ENCODE peak calls at places on chromosomes 2 and 18, in eight cellular contexts. W is stomach, C is transverse colon, B is uterus, Q is A549, J is spleen, T is adrenal gland, I is HCT116. S is an unnamed sample. For H3K9me3, the result is how much of the 10 kb centered on the place peaks cover.

GRCh38 chr18:2850816-2851215 is 4.0 kb downstream of the EMILIN2 start:
- DNase-seq in W (no peak), C (no peak), B (no peak), Q (no peak), J (no peak), T (no peak), I (no peak), S (no peak)

GRCh38 chr2:237865623-237866041 is 6.2 kb downstream of the RAMP1 start:
- DNase-seq in W (no peak), C (no peak), B (no peak), Q (no peak), J (peak), T (no peak), I (no peak), S (no peak)

GRCh38 chr18:44911773-44912172 is 231.1 kb downstream of the SETBP1 start:
- DNase-seq in W (no peak), C (no peak), B (no peak), Q (no peak), J (no peak), T (no peak), I (no peak), S (no peak)

GRCh38 chr2:239159476-239159911 is 241.3 kb downstream of the HDAC4 start:
- DNase-seq in W (peak), C (peak), B (no peak), Q (no peak), J (peak), T (no peak), I (no peak), S (no peak)

GRCh38 chr2:133566967-133567645 is 1.2 kb downstream of the NCKAP5 start:
- DNase-seq in W (peak), C (peak), B (peak), Q (peak), J (no peak), T (peak), I (no peak), S (no peak)

GRCh38 chr18:58635891-58636290 is 7.0 kb upstream of the ALPK2 start:
- DNase-seq in W (no peak), C (no peak), B (no peak), Q (peak), J (no peak), T (no peak), I (peak), S (no peak)

GRCh38 chr2:182763311-182763912 is 47.4 kb downstream of the DNAJC10 start:
- DNase-seq in W (no peak), C (no peak), B (no peak), Q (peak), J (no peak), T (peak), I (peak), S (no peak)

GRCh38 chr2:210169871-210170441 is 1.3 kb downstream of the KANSL1L start:
- DNase-seq in W (no peak), C (no peak), B (no peak), Q (peak), J (no peak), T (peak), I (no peak), S (no peak)

GRCh38 chr18:64803471-64803870 is 654.6 kb upstream of the LINC00305 start:
- DNase-seq in W (no peak), C (no peak), B (no peak), Q (no peak), J (no peak), T (no peak), I (no peak), S (no peak)

GRCh38 chr2:221562226-221562625 is 9.9 kb downstream of the EPHA4 start:
- DNase-seq in W (no peak), C (no peak), B (no peak), Q (no peak), J (no peak), T (no peak), I (no peak), S (no peak)

GRCh38 chr2:25103287-25103871 is 61.5 kb downstream of the EFR3B start:
- DNase-seq in W (no peak), C (no peak), B (peak), Q (peak), J (no peak), T (peak), I (no peak), S (no peak)

GRCh38 chr2:85538507-85539360 is at the start of gene MAT2A:
- DNase-seq in W (peak), C (peak), B (peak), Q (peak), J (peak), T (peak), I (peak), S (peak)

GRCh38 chr18:9130806-9131205 is 5.8 kb upstream of the ANKRD12 start:
- DNase-seq in W (no peak), C (no peak), B (no peak), Q (no peak), J (no peak), T (no peak), I (no peak), S (no peak)

GRCh38 chr18:31624892-31625640 is 33.4 kb downstream of the TTR start:
- DNase-seq in W (no peak), C (peak), B (no peak), Q (no peak), J (no peak), T (no peak), I (no peak), S (no peak)

GRCh38 chr2:40130251-40130994 is 321.5 kb downstream of the SLC8A1 start:
- DNase-seq in W (peak), C (no peak), B (no peak), Q (no peak), J (no peak), T (no peak), I (no peak), S (no peak)

GRCh38 chr18:76979906-76980305 is 152.7 kb downstream of the MBP start:
- DNase-seq in W (no peak), C (no peak), B (no peak), Q (no peak), J (no peak), T (no peak), I (no peak), S (no peak)

GRCh38 chr2:67856866-67857265 is 205.9 kb downstream of the C1D start:
- DNase-seq in W (no peak), C (no peak), B (no peak), Q (no peak), J (no peak), T (no peak), I (no peak), S (no peak)

GRCh38 chr2:131033786-131034121 is 59.5 kb downstream of the FAM168B start:
- DNase-seq in W (peak), C (no peak), B (no peak), Q (no peak), J (no peak), T (no peak), I (no peak), S (no peak)

GRCh38 chr2:96267159-96267971 is 1.3 kb downstream of the CIAO1 start:
- DNase-seq in W (peak), C (peak), B (no peak), Q (peak), J (peak), T (no peak), I (peak), S (no peak)

GRCh38 chr18:42568773-42569172 is 546.7 kb downstream of the RIT2 start:
- DNase-seq in W (no peak), C (no peak), B (no peak), Q (no peak), J (no peak), T (no peak), I (no peak), S (no peak)

GRCh38 chr2:239519921-239520585 is 119.2 kb upstream of the HDAC4 start:
- DNase-seq in W (no peak), C (no peak), B (no peak), Q (no peak), J (peak), T (no peak), I (no peak), S (no peak)

GRCh38 chr18:74990563-74991081 is 218.3 kb downstream of the PTGR3 start:
- DNase-seq in W (no peak), C (no peak), B (no peak), Q (no peak), J (no peak), T (no peak), I (no peak), S (peak)

GRCh38 chr2:119853777-119854399 is 94.2 kb downstream of the PTPN4 start:
- DNase-seq in W (no peak), C (no peak), B (no peak), Q (no peak), J (no peak), T (no peak), I (no peak), S (no peak)

GRCh38 chr2:119852214-119852613 is 92.5 kb downstream of the PTPN4 start:
- DNase-seq in W (no peak), C (no peak), B (no peak), Q (no peak), J (no peak), T (no peak), I (no peak), S (no peak)

GRCh38 chr2:119846021-119846420 is 86.3 kb downstream of the PTPN4 start:
- DNase-seq in W (no peak), C (no peak), B (no peak), Q (no peak), J (no peak), T (no peak), I (no peak), S (no peak)

GRCh38 chr2:119849838-119850565 is 90.3 kb downstream of the PTPN4 start:
- DNase-seq in W (no peak), C (no peak), B (no peak), Q (no peak), J (no peak), T (no peak), I (no peak), S (no peak)
- H3K9me3 ChIP-seq in W (under half), C (under half), B (under half), Q (under half), J (under half), T (under half), I (under half), S (under half)

GRCh38 chr18:48197819-48198218 is 211.4 kb downstream of the ZBTB7C start:
- DNase-seq in W (no peak), C (no peak), B (no peak), Q (no peak), J (no peak), T (no peak), I (no peak), S (no peak)
- H3K27ac ChIP-seq in W (no peak), C (no peak), B (no peak), Q (no peak), J (no peak), T (no peak), I (no peak), S (no peak)

GRCh38 chr2:216113572-216113971 is 4.4 kb downstream of the XRCC5 start:
- DNase-seq in W (no peak), C (no peak), B (no peak), Q (no peak), J (no peak), T (no peak), I (no peak), S (no peak)

GRCh38 chr2:216112926-216113325 is 3.8 kb downstream of the XRCC5 start:
- DNase-seq in W (no peak), C (no peak), B (no peak), Q (no peak), J (no peak), T (no peak), I (no peak), S (no peak)

GRCh38 chr2:216116418-216116817 is 7.3 kb downstream of the XRCC5 start:
- DNase-seq in W (no peak), C (no peak), B (no peak), Q (no peak), J (no peak), T (no peak), I (no peak), S (no peak)

GRCh38 chr2:216115224-216115582 is 6.1 kb downstream of the XRCC5 start:
- DNase-seq in W (no peak), C (no peak), B (no peak), Q (peak), J (no peak), T (no peak), I (no peak), S (no peak)

DNA sequence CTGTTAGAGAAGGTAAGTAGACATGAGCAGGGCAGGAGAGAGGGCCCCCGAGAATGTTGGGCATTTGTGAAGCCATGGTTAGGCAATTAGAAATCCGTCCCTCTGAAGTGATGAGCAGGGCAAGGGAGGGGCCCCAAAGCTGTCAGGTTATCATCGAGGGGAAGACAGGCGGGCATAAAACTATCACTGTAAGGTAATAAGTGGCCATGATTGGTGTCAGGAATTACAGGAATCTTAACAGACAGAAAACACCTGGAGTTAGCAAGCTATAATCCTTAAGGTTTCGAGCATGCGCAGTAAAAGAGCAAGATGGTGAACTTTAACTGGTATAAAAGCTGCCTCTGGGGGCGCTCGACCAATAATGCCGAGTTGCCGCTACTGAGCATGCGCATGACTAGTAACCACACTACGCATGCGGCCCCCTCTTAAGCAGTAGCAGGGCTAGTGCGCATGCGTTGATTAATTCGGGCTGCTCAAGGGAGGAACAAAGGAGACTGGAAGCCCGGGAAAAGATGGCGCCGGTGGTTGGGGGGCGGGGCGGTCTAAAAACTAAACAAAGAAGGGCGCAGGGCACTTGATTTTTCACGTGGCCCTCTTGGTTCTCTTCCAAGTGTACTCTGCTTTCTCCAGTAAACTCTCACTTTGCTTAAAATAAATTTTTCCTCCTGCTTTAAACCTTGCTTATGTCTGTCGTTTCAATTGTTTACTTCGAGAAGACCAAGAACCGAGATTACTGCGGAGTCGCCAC is 5.5 kb downstream of the XRCC5 start:
- DNase-seq in W (peak), C (peak), B (peak), Q (peak), J (peak), T (peak), I (peak), S (peak)
- TF ChIP-seq POLR2A in W (no peak), C (no peak), B (peak), Q (no peak), J (no peak), T (peak), I (no peak), S (peak)

GRCh38 chr2:13495039-13495438 is 778.3 kb downstream of the TRIB2 start:
- DNase-seq in W (no peak), C (no peak), B (no peak), Q (no peak), J (no peak), T (no peak), I (no peak), S (no peak)

GRCh38 chr2:13488965-13489364 is 772.2 kb downstream of the TRIB2 start:
- DNase-seq in W (no peak), C (no peak), B (no peak), Q (no peak), J (no peak), T (no peak), I (no peak), S (no peak)

GRCh38 chr2:13492262-13492661 is 775.5 kb downstream of the TRIB2 start:
- DNase-seq in W (no peak), C (no peak), B (no peak), Q (no peak), J (no peak), T (no peak), I (no peak), S (no peak)
- H3K9me3 ChIP-seq in W (under half), C (under half), B (under half), Q (under half), J (under half), T (under half), I (under half), S (under half)

GRCh38 chr2:106623424-106623823 is 136.3 kb downstream of the CD8B2 start:
- DNase-seq in W (no peak), C (no peak), B (no peak), Q (no peak), J (no peak), T (no peak), I (no peak), S (no peak)

GRCh38 chr2:106628377-106628776 is 141.2 kb downstream of the CD8B2 start:
- DNase-seq in W (no peak), C (no peak), B (no peak), Q (no peak), J (no peak), T (no peak), I (no peak), S (no peak)

GRCh38 chr2:106624787-106625369 is 137.7 kb downstream of the CD8B2 start:
- DNase-seq in W (no peak), C (no peak), B (no peak), Q (no peak), J (no peak), T (no peak), I (no peak), S (no peak)
- H3K27ac ChIP-seq in W (no peak), C (no peak), B (no peak), Q (no peak), J (no peak), T (no peak), I (no peak), S (no peak)

GRCh38 chr2:61144697-61145268 is 17.2 kb upstream of the C2orf74 start:
- DNase-seq in W (peak), C (peak), B (peak), Q (peak), J (peak), T (peak), I (no peak), S (peak)
- TF ChIP-seq POLR2A in W (peak), C (peak), B (peak), Q (peak), J (no peak), T (peak), I (no peak), S (no peak)